ENCODE peak calls at places on chromosome 10, in five cellular contexts. P, A, X, J and G are unnamed samples.

GRCh38 chr10:124688366-124688765 is 55.8 kb downstream of the FAM53B start:
- DNase-seq in P (no peak), A (no peak), X (no peak), J (no peak), G (no peak)

GRCh38 chr10:54800677-54801480 is at the start of gene PCDH15:
- DNase-seq in P (no peak), A (no peak), X (no peak), J (peak), G (peak)

GRCh38 chr10:36526045-36526444 is 599.4 kb upstream of the ANKRD30A start:
- DNase-seq in P (no peak), A (no peak), X (no peak), J (no peak), G (no peak)

GRCh38 chr10:18607503-18607902 is 43.9 kb downstream of the NSUN6 start:
- DNase-seq in P (peak), A (peak), X (no peak), J (no peak), G (peak)

GRCh38 chr10:130358981-130359650 is 222.9 kb downstream of the GLRX3 start:
- DNase-seq in P (no peak), A (no peak), X (no peak), J (peak), G (no peak)

GRCh38 chr10:50470798-50471582 is 152.8 kb downstream of the SGMS1 start:
- DNase-seq in P (peak), A (no peak), X (no peak), J (no peak), G (no peak)

GRCh38 chr10:1102392-1102791 is 46.2 kb downstream of the WDR37 start:
- DNase-seq in P (no peak), A (no peak), X (no peak), J (no peak), G (no peak)

GRCh38 chr10:82206831-82207230 is 331.8 kb downstream of the NRG3 start:
- DNase-seq in P (no peak), A (peak), X (no peak), J (no peak), G (no peak)

GRCh38 chr10:68560916-68561691 is 967 bp downstream of the TET1 start:
- DNase-seq in P (no peak), A (no peak), X (peak), J (peak), G (no peak)

GRCh38 chr10:53839437-53840039 is 961.5 kb downstream of the PCDH15 start:
- DNase-seq in P (peak), A (no peak), X (no peak), J (no peak), G (peak)

GRCh38 chr10:121804460-121804859 is 123.4 kb downstream of the ATE1 start:
- DNase-seq in P (peak), A (no peak), X (no peak), J (no peak), G (peak)

GRCh38 chr10:132096223-132096622 is 30.5 kb downstream of the JAKMIP3 start:
- DNase-seq in P (peak), A (peak), X (no peak), J (no peak), G (peak)

GRCh38 chr10:129850790-129851189 is 113.3 kb downstream of the EBF3 start:
- DNase-seq in P (no peak), A (no peak), X (no peak), J (no peak), G (no peak)

GRCh38 chr10:79430946-79431345 is 14.5 kb downstream of the ZCCHC24 start:
- DNase-seq in P (no peak), A (no peak), X (no peak), J (no peak), G (no peak)

GRCh38 chr10:1632141-1632540 is 105.2 kb downstream of the ADARB2 start:
- DNase-seq in P (no peak), A (no peak), X (no peak), J (no peak), G (no peak)

GRCh38 chr10:123318516-123318915 is 164.3 kb downstream of the BUB3 start:
- DNase-seq in P (no peak), A (no peak), X (no peak), J (no peak), G (no peak)

GRCh38 chr10:79937661-79938226 is 11.2 kb downstream of the SFTPD start:
- DNase-seq in P (no peak), A (no peak), X (no peak), J (no peak), G (no peak)

GRCh38 chr10:59361659-59362183 is 628 bp downstream of the FAM13C start:
- DNase-seq in P (no peak), A (no peak), X (no peak), J (no peak), G (peak)

GRCh38 chr10:50279489-50279888 is 28.2 kb upstream of the ASAH2 start:
- DNase-seq in P (no peak), A (no peak), X (no peak), J (no peak), G (no peak)

GRCh38 chr10:61970182-61971015 is 68.9 kb downstream of the ARID5B start:
- DNase-seq in P (peak), A (no peak), X (no peak), J (no peak), G (no peak)

GRCh38 chr10:71565284-71566000 is 154.1 kb downstream of the C10orf105 start:
- DNase-seq in P (no peak), A (no peak), X (no peak), J (no peak), G (no peak)

GRCh38 chr10:117137911-117138642 is at the start of gene VAX1:
- DNase-seq in P (no peak), A (no peak), X (no peak), J (no peak), G (no peak)

GRCh38 chr10:13990392-13990805 is 340.3 kb downstream of the FRMD4A start:
- DNase-seq in P (peak), A (no peak), X (no peak), J (no peak), G (no peak)

GRCh38 chr10:73886085-73886529 is 11.8 kb upstream of the CAMK2G start:
- DNase-seq in P (peak), A (no peak), X (peak), J (peak), G (peak)

GRCh38 chr10:29471483-29471859 is 163.3 kb downstream of the SVIL start:
- DNase-seq in P (peak), A (no peak), X (no peak), J (no peak), G (peak)

GRCh38 chr10:87976101-87976743 is 112.8 kb downstream of the PTEN start:
- DNase-seq in P (no peak), A (no peak), X (no peak), J (no peak), G (no peak)

GRCh38 chr10:95547197-95547596 is 14.0 kb downstream of the SORBS1 start:
- DNase-seq in P (no peak), A (no peak), X (no peak), J (no peak), G (no peak)

GRCh38 chr10:79275431-79275851 is 71.8 kb upstream of the PPIF start:
- DNase-seq in P (peak), A (no peak), X (no peak), J (no peak), G (no peak)

GRCh38 chr10:77518258-77518909 is 119.2 kb downstream of the KCNMA1 start:
- DNase-seq in P (no peak), A (no peak), X (no peak), J (no peak), G (no peak)

GRCh38 chr10:113026679-113027078 is 76.6 kb downstream of the TCF7L2 start:
- DNase-seq in P (peak), A (no peak), X (no peak), J (no peak), G (no peak)